ENCODE peak calls at places on chromosome 15, in six cellular contexts. Z, N, E, D, G and Q are unnamed samples.

GRCh38 chr15:91482799-91483198 is 370.7 kb upstream of the SLCO3A1 start:
- DNase-seq in N (no peak), D (no peak), Z (no peak), G (no peak), E (no peak), Q (no peak)

GRCh38 chr15:94028809-94029208 is 202.6 kb upstream of the MCTP2 start:
- DNase-seq in Z (no peak), D (no peak), E (no peak), G (no peak), N (no peak), Q (no peak)

GRCh38 chr15:95018888-95019545 is 787.7 kb downstream of the MCTP2 start:
- DNase-seq in E (peak; percentile 86), D (no peak), N (no peak), G (peak; percentile 75), Z (no peak), Q (peak; percentile 75)

GRCh38 chr15:90479656-90480055 is 50.1 kb upstream of the CRTC3 start:
- DNase-seq in G (no peak), Z (no peak), E (no peak), D (no peak), N (no peak), Q (peak; percentile 32)

GRCh38 chr15:90619939-90620338 is 90.2 kb downstream of the CRTC3 start:
- DNase-seq in G (no peak), E (no peak), Z (no peak), D (no peak), N (no peak), Q (no peak)

GRCh38 chr15:65303687-65304392 is 637 bp upstream of the RNU5B-1 start:
- DNase-seq in N (no peak), Z (peak; percentile 35), E (peak; percentile 53), D (peak; percentile 81), G (peak; percentile 57), Q (no peak)

GRCh38 chr15:89662893-89663673 is 7.8 kb upstream of the KIF7 start:
- DNase-seq in G (peak; percentile 94), Z (no peak), D (peak; percentile 30), N (no peak), E (peak; percentile 68), Q (peak; percentile 57)

GRCh38 chr15:67405208-67406191 is 115.4 kb upstream of the C15orf61 start:
- DNase-seq in D (no peak), N (no peak), G (peak; percentile 84), E (no peak), Z (no peak), Q (peak; percentile 43)

GRCh38 chr15:59662260-59662659 is 4.9 kb upstream of the GTF2A2 start:
- DNase-seq in Z (no peak), D (no peak), E (no peak), G (peak; percentile 77), N (no peak), Q (no peak)

GRCh38 chr15:29919380-29919881 is 97.2 kb upstream of the TJP1 start:
- DNase-seq in Z (no peak), D (no peak), E (no peak), G (no peak), N (no peak), Q (no peak)

GRCh38 chr15:39587910-39588530 is 7.1 kb downstream of the THBS1 start:
- DNase-seq in D (no peak), E (peak; percentile 69), Z (no peak), N (no peak), G (peak; percentile 20), Q (no peak)

GRCh38 chr15:101538996-101539395 is 49.5 kb upstream of the PCSK6 start:
- DNase-seq in Z (no peak), N (no peak), E (no peak), G (no peak), D (no peak), Q (no peak)

GRCh38 chr15:43950551-43950950 is 123.7 kb downstream of the WDR76 start:
- DNase-seq in Z (no peak), G (no peak), N (no peak), E (no peak), D (no peak), Q (no peak)

GRCh38 chr15:68795298-68795848 is 25.3 kb downstream of the ANP32A start:
- DNase-seq in G (peak; percentile 74), Z (no peak), D (peak; percentile 97), E (peak; percentile 93), N (no peak), Q (peak; percentile 29)

GRCh38 chr15:82197734-82198594 is 64.6 kb downstream of the EFL1 start:
- DNase-seq in E (peak; percentile 74), Z (peak; percentile 83), N (peak; percentile 92), G (peak; percentile 75), D (peak; percentile 91), Q (no peak)

DNA sequence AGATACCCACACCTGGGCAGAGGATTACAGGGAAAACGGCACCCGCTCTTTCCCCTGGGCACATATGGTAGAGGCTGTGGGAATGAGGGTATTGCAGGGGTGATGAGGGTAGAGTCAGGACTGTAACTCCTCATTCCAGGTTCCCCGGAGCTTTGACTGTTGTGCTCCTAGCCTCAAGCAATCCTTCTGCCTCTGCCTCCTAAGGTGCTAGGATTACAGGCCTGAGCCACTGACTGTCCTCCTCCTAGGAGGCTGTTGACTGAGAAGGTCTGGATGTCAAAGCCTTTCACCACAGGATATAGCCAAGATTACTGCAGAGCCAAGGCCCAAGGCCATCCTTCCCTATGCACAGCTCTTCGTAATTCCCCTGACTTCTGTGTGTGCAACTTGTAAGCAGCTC is 1.1 kb upstream of the MPI start:
- DNase-seq in Z (no peak), G (no peak), E (no peak), N (no peak), D (no peak), Q (no peak)
- H3K4me3 ChIP-seq in Z (no peak overlapping the region), G (no peak overlapping the region), E (no peak overlapping the region), N (no peak overlapping the region), D (peak overlapping the region; percentile 86), Q (no peak overlapping the region)

GRCh38 chr15:41971089-41971892 is 1.1 kb downstream of the EHD4 start:
- DNase-seq in N (peak; percentile 93), G (peak; percentile 51), D (peak; percentile 78), E (peak; percentile 83), Z (peak; percentile 45), Q (no peak)

GRCh38 chr15:41971893-41972340 is 440 bp downstream of the EHD4 start:
- DNase-seq in D (peak; percentile 57), E (peak; percentile 26), Z (peak; percentile 36), G (no peak), N (no peak), Q (no peak)

GRCh38 chr15:41968738-41969137 is 3.6 kb downstream of the EHD4 start:
- DNase-seq in D (no peak), G (peak; percentile 42), E (no peak), Z (no peak), N (peak; percentile 60), Q (no peak)

GRCh38 chr15:41969851-41970431 is 2.4 kb downstream of the EHD4 start:
- DNase-seq in D (no peak), N (peak; percentile 50), E (peak; percentile 41), G (no peak), Z (no peak), Q (no peak)

DNA sequence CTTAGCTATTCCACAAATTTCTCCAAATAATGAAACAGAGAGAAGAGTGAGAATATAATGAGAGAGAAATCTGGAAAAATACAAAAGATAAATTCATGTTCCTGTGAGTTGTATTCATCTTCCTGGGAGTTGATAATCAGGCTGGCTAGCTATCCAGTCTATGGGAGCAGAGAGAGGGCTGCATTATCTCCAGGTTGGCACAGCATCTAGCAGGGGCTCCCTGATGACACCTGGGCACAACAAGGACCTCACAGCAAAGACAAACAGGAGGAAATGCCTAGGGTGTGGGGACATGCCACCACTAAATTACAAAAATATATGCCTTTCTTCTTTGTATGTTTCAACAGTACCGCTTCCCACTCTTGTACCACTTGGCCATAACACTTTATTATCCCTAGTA is 1.9 kb downstream of the EHD4 start:
- DNase-seq in G (no peak), N (no peak), Z (no peak), D (no peak), E (no peak), Q (no peak)
- H3K4me3 ChIP-seq in G (no peak overlapping the region), N (peak overlapping the region; percentile 80), Z (no peak overlapping the region), D (peak overlapping the region; percentile 63), E (peak overlapping the region; percentile 100), Q (no peak overlapping the region)

GRCh38 chr15:52234596-52235541 is 43.7 kb upstream of the GNB5 start:
- DNase-seq in D (no peak), E (no peak), Z (no peak), N (peak; percentile 77), G (no peak), Q (no peak)

GRCh38 chr15:52236015-52236414 is 44.8 kb upstream of the GNB5 start:
- DNase-seq in G (no peak), Z (no peak), N (no peak), D (no peak), E (no peak), Q (no peak)

GRCh38 chr15:52230073-52230472 is 38.9 kb upstream of the GNB5 start:
- DNase-seq in G (no peak), E (no peak), D (no peak), Z (no peak), N (no peak), Q (no peak)

GRCh38 chr15:52232327-52232726 is 41.1 kb upstream of the GNB5 start:
- DNase-seq in D (no peak), G (no peak), E (no peak), Z (no peak), N (peak; percentile 84), Q (no peak)

DNA sequence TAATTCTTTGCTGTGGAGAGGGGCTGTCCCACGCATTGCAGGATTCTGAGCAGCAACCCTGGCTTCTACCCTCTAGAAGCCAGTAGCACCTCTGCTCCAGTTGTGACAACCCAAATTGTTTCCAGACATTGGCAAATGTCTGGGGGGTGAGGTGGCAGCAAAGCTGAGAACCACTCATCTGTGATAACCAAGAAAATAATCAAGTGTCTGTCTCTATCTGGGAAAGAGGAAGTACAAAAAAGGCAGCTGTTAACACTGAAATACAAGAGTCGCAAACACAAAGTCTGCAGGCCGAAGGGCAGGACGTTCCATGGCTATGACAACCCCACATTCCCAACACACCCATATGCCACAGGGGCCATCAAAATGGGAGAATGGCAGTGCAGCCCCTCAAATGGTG is 42.2 kb upstream of the GNB5 start:
- DNase-seq in E (no peak), D (no peak), N (peak; percentile 85), Z (no peak), G (no peak), Q (no peak)
- H3K4me3 ChIP-seq in E (no peak overlapping the region), D (no peak overlapping the region), N (peak overlapping the region; percentile 39), Z (no peak overlapping the region), G (no peak overlapping the region), Q (no peak overlapping the region)

GRCh38 chr15:49876401-49877038 is 242.5 kb downstream of the ATP8B4 start:
- DNase-seq in Z (no peak), G (no peak), E (no peak), N (peak; percentile 43), D (peak; percentile 86), Q (no peak)
- H3K4me3 ChIP-seq in Z (no peak overlapping the region), G (no peak overlapping the region), E (no peak overlapping the region), N (no peak overlapping the region), D (no peak overlapping the region), Q (no peak overlapping the region)